ENCODE peak calls at places on chromosomes 13 and 19, in nine cellular contexts. One of them, this sample, is unnamed.

GRCh38 chr13:29908411-29908810 is 58.0 kb upstream of the UBL3 start:
- DNase-seq in spleen: no peak
- DNase-seq in activated B cell treated with CpG ODN at 0.5 μM for 24 hours: no peak
- DNase-seq in progenitor cell of endocrine pancreas: no peak
- DNase-seq in osteocyte: peak; percentile 66
- DNase-seq in CD4-positive, alpha-beta T cell: no peak
- DNase-seq in left lung: no peak
- DNase-seq in foreskin keratinocyte: peak; percentile 71
- DNase-seq in neural progenitor cell: no peak
- DNase-seq in this sample: peak; percentile 47

GRCh38 chr19:33293255-33294057 is 8.9 kb downstream of the CEBPA start:
- DNase-seq in spleen: peak; percentile 83
- DNase-seq in activated B cell treated with CpG ODN at 0.5 μM for 24 hours: no peak
- DNase-seq in progenitor cell of endocrine pancreas: no peak
- DNase-seq in osteocyte: no peak
- DNase-seq in CD4-positive, alpha-beta T cell: no peak
- DNase-seq in left lung: no peak
- DNase-seq in foreskin keratinocyte: peak; percentile 78
- DNase-seq in neural progenitor cell: no peak
- DNase-seq in this sample: peak; percentile 84

GRCh38 chr13:20035130-20035529 is 76.6 kb downstream of the ZMYM2 start:
- DNase-seq in spleen: no peak
- DNase-seq in activated B cell treated with CpG ODN at 0.5 μM for 24 hours: no peak
- DNase-seq in progenitor cell of endocrine pancreas: no peak
- DNase-seq in osteocyte: no peak
- DNase-seq in CD4-positive, alpha-beta T cell: no peak
- DNase-seq in left lung: no peak
- DNase-seq in foreskin keratinocyte: no peak
- DNase-seq in neural progenitor cell: no peak
- DNase-seq in this sample: no peak

GRCh38 chr13:110308377-110309158 is 1.5 kb downstream of the COL4A2 start:
- DNase-seq in spleen: no peak
- DNase-seq in activated B cell treated with CpG ODN at 0.5 μM for 24 hours: no peak
- DNase-seq in progenitor cell of endocrine pancreas: peak; percentile 39
- DNase-seq in osteocyte: no peak
- DNase-seq in CD4-positive, alpha-beta T cell: no peak
- DNase-seq in left lung: no peak
- DNase-seq in foreskin keratinocyte: peak; percentile 66
- DNase-seq in neural progenitor cell: peak; percentile 84
- DNase-seq in this sample: peak; percentile 51

GRCh38 chr13:63840551-63841421 is 2425.1 kb upstream of the PCDH20 start:
- DNase-seq in spleen: no peak
- DNase-seq in activated B cell treated with CpG ODN at 0.5 μM for 24 hours: no peak
- DNase-seq in progenitor cell of endocrine pancreas: no peak
- DNase-seq in osteocyte: peak; percentile 80
- DNase-seq in CD4-positive, alpha-beta T cell: no peak
- DNase-seq in left lung: no peak
- DNase-seq in foreskin keratinocyte: no peak
- DNase-seq in neural progenitor cell: no peak
- DNase-seq in this sample: no peak

GRCh38 chr13:34320084-34320483 is 502.1 kb downstream of the RFC3 start:
- DNase-seq in spleen: no peak
- DNase-seq in activated B cell treated with CpG ODN at 0.5 μM for 24 hours: no peak
- DNase-seq in progenitor cell of endocrine pancreas: no peak
- DNase-seq in osteocyte: no peak
- DNase-seq in CD4-positive, alpha-beta T cell: no peak
- DNase-seq in left lung: no peak
- DNase-seq in foreskin keratinocyte: no peak
- DNase-seq in neural progenitor cell: no peak
- DNase-seq in this sample: no peak

GRCh38 chr19:46728693-46729339 is 11.9 kb upstream of the PRKD2 start:
- DNase-seq in spleen: peak; percentile 97
- DNase-seq in activated B cell treated with CpG ODN at 0.5 μM for 24 hours: peak; percentile 82
- DNase-seq in progenitor cell of endocrine pancreas: peak; percentile 60
- DNase-seq in osteocyte: no peak
- DNase-seq in CD4-positive, alpha-beta T cell: peak; percentile 83
- DNase-seq in left lung: peak; percentile 74
- DNase-seq in foreskin keratinocyte: no peak
- DNase-seq in neural progenitor cell: peak; percentile 80
- DNase-seq in this sample: peak; percentile 23

GRCh38 chr19:44807652-44808462 is 1.0 kb upstream of the BCAM start:
- DNase-seq in spleen: no peak
- DNase-seq in activated B cell treated with CpG ODN at 0.5 μM for 24 hours: no peak
- DNase-seq in progenitor cell of endocrine pancreas: peak; percentile 73
- DNase-seq in osteocyte: no peak
- DNase-seq in CD4-positive, alpha-beta T cell: no peak
- DNase-seq in left lung: peak; percentile 82
- DNase-seq in foreskin keratinocyte: peak; percentile 47
- DNase-seq in neural progenitor cell: peak; percentile 87
- DNase-seq in this sample: no peak

GRCh38 chr19:48964205-48965032 is 690 bp upstream of the FTL start:
- DNase-seq in spleen: no peak
- DNase-seq in activated B cell treated with CpG ODN at 0.5 μM for 24 hours: no peak
- DNase-seq in progenitor cell of endocrine pancreas: no peak
- DNase-seq in osteocyte: no peak
- DNase-seq in CD4-positive, alpha-beta T cell: no peak
- DNase-seq in left lung: no peak
- DNase-seq in foreskin keratinocyte: peak; percentile 29
- DNase-seq in neural progenitor cell: peak; percentile 31
- DNase-seq in this sample: peak; percentile 46

GRCh38 chr13:93778548-93778947 is 551.9 kb downstream of the GPC6 start:
- DNase-seq in spleen: no peak
- DNase-seq in activated B cell treated with CpG ODN at 0.5 μM for 24 hours: no peak
- DNase-seq in progenitor cell of endocrine pancreas: no peak
- DNase-seq in osteocyte: no peak
- DNase-seq in CD4-positive, alpha-beta T cell: no peak
- DNase-seq in left lung: no peak
- DNase-seq in foreskin keratinocyte: no peak
- DNase-seq in neural progenitor cell: no peak
- DNase-seq in this sample: no peak

GRCh38 chr13:111210945-111211469 is 95.9 kb downstream of the ARHGEF7 start:
- DNase-seq in spleen: no peak
- DNase-seq in activated B cell treated with CpG ODN at 0.5 μM for 24 hours: no peak
- DNase-seq in progenitor cell of endocrine pancreas: no peak
- DNase-seq in osteocyte: no peak
- DNase-seq in CD4-positive, alpha-beta T cell: no peak
- DNase-seq in left lung: no peak
- DNase-seq in foreskin keratinocyte: no peak
- DNase-seq in neural progenitor cell: no peak
- DNase-seq in this sample: no peak

GRCh38 chr13:101783554-101783953 is 331.1 kb downstream of the ITGBL1 start:
- DNase-seq in spleen: no peak
- DNase-seq in activated B cell treated with CpG ODN at 0.5 μM for 24 hours: no peak
- DNase-seq in progenitor cell of endocrine pancreas: no peak
- DNase-seq in osteocyte: no peak
- DNase-seq in CD4-positive, alpha-beta T cell: no peak
- DNase-seq in left lung: no peak
- DNase-seq in foreskin keratinocyte: no peak
- DNase-seq in neural progenitor cell: no peak
- DNase-seq in this sample: no peak

GRCh38 chr13:101784313-101784712 is 331.8 kb downstream of the ITGBL1 start:
- DNase-seq in spleen: no peak
- DNase-seq in activated B cell treated with CpG ODN at 0.5 μM for 24 hours: no peak
- DNase-seq in progenitor cell of endocrine pancreas: no peak
- DNase-seq in osteocyte: no peak
- DNase-seq in CD4-positive, alpha-beta T cell: no peak
- DNase-seq in left lung: no peak
- DNase-seq in foreskin keratinocyte: no peak
- DNase-seq in neural progenitor cell: no peak
- DNase-seq in this sample: no peak

DNA sequence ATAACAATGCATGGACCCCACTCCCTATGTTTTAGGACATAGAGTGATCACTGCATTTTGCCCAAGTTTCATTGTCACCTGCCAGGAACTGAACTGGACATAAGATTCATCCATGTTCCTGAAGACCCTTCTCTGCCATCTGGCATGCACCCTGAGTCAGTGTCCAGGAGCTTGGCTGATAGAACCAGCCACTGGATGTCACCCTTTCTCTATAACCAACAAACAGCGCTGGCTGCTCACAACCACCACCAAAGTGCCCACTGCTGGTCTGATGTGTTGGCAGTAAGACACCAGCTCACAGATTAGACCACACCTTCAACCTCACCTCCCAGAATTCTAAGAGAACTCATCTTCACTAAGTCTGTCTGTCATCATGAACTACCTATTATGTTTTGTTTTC is 333.4 kb downstream of the ITGBL1 start:
- DNase-seq in spleen: no peak
- DNase-seq in activated B cell treated with CpG ODN at 0.5 μM for 24 hours: no peak
- DNase-seq in progenitor cell of endocrine pancreas: no peak
- DNase-seq in osteocyte: no peak
- DNase-seq in CD4-positive, alpha-beta T cell: no peak
- DNase-seq in left lung: no peak
- DNase-seq in foreskin keratinocyte: no peak
- DNase-seq in neural progenitor cell: peak; percentile 64
- DNase-seq in this sample: peak; percentile 17
- TF ChIP-seq CTCF in spleen: no peak
- TF ChIP-seq CTCF in activated B cell treated with CpG ODN at 0.5 μM for 24 hours: no peak
- TF ChIP-seq CTCF in progenitor cell of endocrine pancreas: peak; percentile 39
- TF ChIP-seq CTCF in osteocyte: peak; percentile 62
- TF ChIP-seq CTCF in CD4-positive, alpha-beta T cell: no peak
- TF ChIP-seq CTCF in left lung: no peak
- TF ChIP-seq CTCF in foreskin keratinocyte: peak; percentile 28
- TF ChIP-seq CTCF in neural progenitor cell: peak; percentile 58
- TF ChIP-seq CTCF in this sample: peak; percentile 55

DNA sequence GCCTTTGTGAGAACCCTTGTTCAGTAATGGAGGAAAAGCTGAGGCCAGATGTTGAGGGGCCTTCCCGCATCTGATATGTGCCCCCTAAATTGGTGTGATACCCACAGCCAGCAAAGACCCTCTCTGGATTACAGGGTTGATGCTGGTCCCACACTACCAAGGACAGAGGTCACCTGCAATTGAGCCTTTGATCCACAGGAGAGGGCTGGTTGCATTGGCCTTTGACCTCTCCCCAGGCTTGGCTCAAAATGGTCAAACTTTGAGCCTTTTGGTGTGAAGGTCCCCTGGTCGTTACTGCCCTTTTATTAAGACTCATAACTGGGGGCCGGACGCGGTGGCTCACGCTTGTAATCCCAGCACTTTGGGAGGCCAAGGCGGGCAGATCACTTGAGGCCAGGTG is 8.4 kb upstream of the MRPL4 start:
- DNase-seq in spleen: no peak
- DNase-seq in activated B cell treated with CpG ODN at 0.5 μM for 24 hours: no peak
- DNase-seq in progenitor cell of endocrine pancreas: no peak
- DNase-seq in osteocyte: no peak
- DNase-seq in CD4-positive, alpha-beta T cell: no peak
- DNase-seq in left lung: no peak
- DNase-seq in foreskin keratinocyte: no peak
- DNase-seq in neural progenitor cell: no peak
- DNase-seq in this sample: no peak
- TF ChIP-seq CTCF in spleen: no peak
- TF ChIP-seq CTCF in activated B cell treated with CpG ODN at 0.5 μM for 24 hours: no peak
- TF ChIP-seq CTCF in progenitor cell of endocrine pancreas: no peak
- TF ChIP-seq CTCF in osteocyte: no peak
- TF ChIP-seq CTCF in CD4-positive, alpha-beta T cell: no peak
- TF ChIP-seq CTCF in left lung: no peak
- TF ChIP-seq CTCF in foreskin keratinocyte: no peak
- TF ChIP-seq CTCF in neural progenitor cell: no peak
- TF ChIP-seq CTCF in this sample: no peak

GRCh38 chr19:35736913-35737886 is 5.1 kb downstream of the IGFLR1 start:
- DNase-seq in spleen: no peak
- DNase-seq in activated B cell treated with CpG ODN at 0.5 μM for 24 hours: no peak
- DNase-seq in progenitor cell of endocrine pancreas: no peak
- DNase-seq in osteocyte: no peak
- DNase-seq in CD4-positive, alpha-beta T cell: peak; percentile 19
- DNase-seq in left lung: no peak
- DNase-seq in foreskin keratinocyte: no peak
- DNase-seq in neural progenitor cell: no peak
- DNase-seq in this sample: no peak
- TF ChIP-seq CTCF in spleen: no peak
- TF ChIP-seq CTCF in activated B cell treated with CpG ODN at 0.5 μM for 24 hours: no peak
- TF ChIP-seq CTCF in progenitor cell of endocrine pancreas: peak; percentile 21
- TF ChIP-seq CTCF in osteocyte: no peak
- TF ChIP-seq CTCF in CD4-positive, alpha-beta T cell: no peak
- TF ChIP-seq CTCF in left lung: no peak
- TF ChIP-seq CTCF in foreskin keratinocyte: peak; percentile 48
- TF ChIP-seq CTCF in neural progenitor cell: no peak
- TF ChIP-seq CTCF in this sample: peak; percentile 60

GRCh38 chr19:15922021-15922420 is 12.3 kb downstream of the CYP4F11 start:
- DNase-seq in spleen: no peak
- DNase-seq in activated B cell treated with CpG ODN at 0.5 μM for 24 hours: no peak
- DNase-seq in progenitor cell of endocrine pancreas: no peak
- DNase-seq in osteocyte: no peak
- DNase-seq in CD4-positive, alpha-beta T cell: no peak
- DNase-seq in left lung: no peak
- DNase-seq in foreskin keratinocyte: no peak
- DNase-seq in neural progenitor cell: no peak
- DNase-seq in this sample: no peak
- TF ChIP-seq CTCF in spleen: no peak
- TF ChIP-seq CTCF in activated B cell treated with CpG ODN at 0.5 μM for 24 hours: no peak
- TF ChIP-seq CTCF in progenitor cell of endocrine pancreas: no peak
- TF ChIP-seq CTCF in osteocyte: no peak
- TF ChIP-seq CTCF in CD4-positive, alpha-beta T cell: no peak
- TF ChIP-seq CTCF in left lung: no peak
- TF ChIP-seq CTCF in foreskin keratinocyte: no peak
- TF ChIP-seq CTCF in neural progenitor cell: no peak
- TF ChIP-seq CTCF in this sample: no peak

GRCh38 chr19:43599635-43600295 is 3.4 kb downstream of the ZNF576 start:
- DNase-seq in spleen: no peak
- DNase-seq in activated B cell treated with CpG ODN at 0.5 μM for 24 hours: no peak
- DNase-seq in progenitor cell of endocrine pancreas: no peak
- DNase-seq in osteocyte: no peak
- DNase-seq in CD4-positive, alpha-beta T cell: no peak
- DNase-seq in left lung: no peak
- DNase-seq in foreskin keratinocyte: no peak
- DNase-seq in neural progenitor cell: no peak
- DNase-seq in this sample: no peak
- TF ChIP-seq CTCF in spleen: no peak
- TF ChIP-seq CTCF in activated B cell treated with CpG ODN at 0.5 μM for 24 hours: no peak
- TF ChIP-seq CTCF in progenitor cell of endocrine pancreas: no peak
- TF ChIP-seq CTCF in osteocyte: peak; percentile 5
- TF ChIP-seq CTCF in CD4-positive, alpha-beta T cell: no peak
- TF ChIP-seq CTCF in left lung: no peak
- TF ChIP-seq CTCF in foreskin keratinocyte: no peak
- TF ChIP-seq CTCF in neural progenitor cell: no peak
- TF ChIP-seq CTCF in this sample: peak; percentile 12

GRCh38 chr19:42376177-42376555 is 13.9 kb downstream of the CNFN start:
- DNase-seq in spleen: no peak
- DNase-seq in activated B cell treated with CpG ODN at 0.5 μM for 24 hours: no peak
- DNase-seq in progenitor cell of endocrine pancreas: no peak
- DNase-seq in osteocyte: no peak
- DNase-seq in CD4-positive, alpha-beta T cell: no peak
- DNase-seq in left lung: no peak
- DNase-seq in foreskin keratinocyte: no peak
- DNase-seq in neural progenitor cell: no peak
- DNase-seq in this sample: no peak
- TF ChIP-seq CTCF in spleen: no peak
- TF ChIP-seq CTCF in activated B cell treated with CpG ODN at 0.5 μM for 24 hours: no peak
- TF ChIP-seq CTCF in progenitor cell of endocrine pancreas: no peak
- TF ChIP-seq CTCF in osteocyte: no peak
- TF ChIP-seq CTCF in CD4-positive, alpha-beta T cell: no peak
- TF ChIP-seq CTCF in left lung: no peak
- TF ChIP-seq CTCF in foreskin keratinocyte: no peak
- TF ChIP-seq CTCF in neural progenitor cell: no peak
- TF ChIP-seq CTCF in this sample: no peak

GRCh38 chr19:883661-884211 is 9.3 kb downstream of the MED16 start:
- DNase-seq in spleen: no peak
- DNase-seq in activated B cell treated with CpG ODN at 0.5 μM for 24 hours: no peak
- DNase-seq in progenitor cell of endocrine pancreas: no peak
- DNase-seq in osteocyte: no peak
- DNase-seq in CD4-positive, alpha-beta T cell: no peak
- DNase-seq in left lung: peak; percentile 77
- DNase-seq in foreskin keratinocyte: peak; percentile 84
- DNase-seq in neural progenitor cell: no peak
- DNase-seq in this sample: no peak
- TF ChIP-seq CTCF in spleen: no peak
- TF ChIP-seq CTCF in activated B cell treated with CpG ODN at 0.5 μM for 24 hours: no peak
- TF ChIP-seq CTCF in progenitor cell of endocrine pancreas: no peak
- TF ChIP-seq CTCF in osteocyte: no peak
- TF ChIP-seq CTCF in CD4-positive, alpha-beta T cell: no peak
- TF ChIP-seq CTCF in left lung: no peak
- TF ChIP-seq CTCF in foreskin keratinocyte: peak; percentile 84
- TF ChIP-seq CTCF in neural progenitor cell: no peak
- TF ChIP-seq CTCF in this sample: no peak

This sample was measured in HFFc6.